ENCODE peak calls at places on chromosomes 12 and 14, in seven cellular contexts. N, K, M, S, U, F and W are unnamed samples.

GRCh38 chr14:72636871-72637270 is 257.0 kb downstream of the DPF3 start:
- DNase-seq in N (no peak), K (no peak), M (no peak), S (no peak), U (no peak), F (no peak), W (no peak)

GRCh38 chr12:39393890-39394289 is 49.0 kb downstream of the KIF21A start:
- DNase-seq in N (no peak), K (no peak), M (no peak), S (no peak), U (no peak), F (no peak), W (no peak)

GRCh38 chr12:6355491-6356373 is 13.9 kb upstream of the TNFRSF1A start:
- DNase-seq in N (no peak), K (no peak), M (no peak), S (no peak), U (no peak), F (no peak), W (no peak)

GRCh38 chr14:51716610-51717009 is 64.9 kb downstream of the FRMD6 start:
- DNase-seq in N (no peak), K (no peak), M (no peak), S (peak; percentile 14), U (no peak), F (peak; percentile 60), W (no peak)

GRCh38 chr12:95625012-95625411 is 73.7 kb upstream of the USP44 start:
- DNase-seq in N (no peak), K (no peak), M (no peak), S (no peak), U (no peak), F (no peak), W (no peak)

GRCh38 chr12:20194171-20194570 is 174.2 kb upstream of the PDE3A start:
- DNase-seq in N (peak; percentile 48), K (no peak), M (peak; percentile 26), S (peak; percentile 54), U (no peak), F (peak; percentile 55), W (no peak)

GRCh38 chr12:70364695-70365397 is 1.2 kb upstream of the KCNMB4 start:
- DNase-seq in N (peak; percentile 19), K (no peak), M (no peak), S (no peak), U (peak; percentile 2), F (peak; percentile 66), W (no peak)

GRCh38 chr12:69994593-69995222 is 169.7 kb downstream of the MYRFL start:
- DNase-seq in N (no peak), K (no peak), M (peak; percentile 74), S (peak; percentile 39), U (no peak), F (no peak), W (no peak)

GRCh38 chr12:89906178-89906577 is 197.5 kb upstream of the ATP2B1 start:
- DNase-seq in N (no peak), K (no peak), M (no peak), S (no peak), U (no peak), F (no peak), W (no peak)

GRCh38 chr12:95614384-95614982 is 63.2 kb upstream of the USP44 start:
- DNase-seq in N (no peak), K (no peak), M (no peak), S (no peak), U (no peak), F (no peak), W (no peak)

GRCh38 chr14:32933943-32934890 is 4.5 kb upstream of the NPAS3 start:
- DNase-seq in N (no peak), K (no peak), M (peak; percentile 45), S (peak; percentile 23), U (no peak), F (peak; percentile 86), W (no peak)

GRCh38 chr14:23910081-23910875 is 43.3 kb upstream of the DHRS4 start:
- DNase-seq in N (peak; percentile 65), K (no peak), M (peak; percentile 68), S (peak; percentile 62), U (peak; percentile 35), F (peak; percentile 87), W (no peak)

GRCh38 chr12:32671930-32672785 is 6.9 kb upstream of the DNM1L start:
- DNase-seq in N (peak; percentile 73), K (no peak), M (peak; percentile 75), S (peak; percentile 87), U (peak; percentile 45), F (peak; percentile 91), W (no peak)

GRCh38 chr12:22759769-22760674 is 135.1 kb downstream of the ETNK1 start:
- DNase-seq in N (no peak), K (no peak), M (no peak), S (no peak), U (no peak), F (no peak), W (no peak)

GRCh38 chr14:68143341-68143807 is 323.8 kb downstream of the RAD51B start:
- DNase-seq in N (peak; percentile 72), K (no peak), M (peak; percentile 27), S (peak; percentile 98), U (no peak), F (no peak), W (peak; percentile 25)

GRCh38 chr14:28766505-28767238 is at the start of gene FOXG1:
- DNase-seq in N (peak; percentile 25), K (no peak), M (no peak), S (peak; percentile 55), U (no peak), F (peak; percentile 92), W (no peak)

GRCh38 chr12:77687346-77687745 is 143.3 kb upstream of the NAV3 start:
- DNase-seq in N (no peak), K (no peak), M (no peak), S (no peak), U (no peak), F (no peak), W (no peak)

GRCh38 chr14:101236496-101237240 is 324.6 kb upstream of the DIO3 start:
- DNase-seq in N (no peak), K (peak; percentile 0), M (no peak), S (no peak), U (no peak), F (peak; percentile 79), W (no peak)

GRCh38 chr14:71399057-71399487 is 491.8 kb downstream of the PCNX1 start:
- DNase-seq in N (no peak), K (no peak), M (no peak), S (no peak), U (peak; percentile 39), F (no peak), W (no peak)

GRCh38 chr14:71400821-71401447 is 493.7 kb downstream of the PCNX1 start:
- DNase-seq in N (no peak), K (no peak), M (no peak), S (peak; percentile 41), U (no peak), F (no peak), W (no peak)

GRCh38 chr14:71405676-71406075 is 498.4 kb downstream of the PCNX1 start:
- DNase-seq in N (no peak), K (no peak), M (no peak), S (no peak), U (no peak), F (no peak), W (no peak)

GRCh38 chr14:71408362-71409035 is 501.2 kb downstream of the PCNX1 start:
- DNase-seq in N (no peak), K (no peak), M (no peak), S (no peak), U (no peak), F (no peak), W (no peak)

GRCh38 chr14:71403673-71404072 is 496.4 kb downstream of the PCNX1 start:
- DNase-seq in N (peak; percentile 20), K (peak; percentile 17), M (no peak), S (peak; percentile 54), U (peak; percentile 58), F (no peak), W (no peak)
- TF ChIP-seq CTCF in N (no peak), K (no peak), M (no peak), S (peak; percentile 11), U (peak; percentile 39), F (no peak), W (no peak)

DNA sequence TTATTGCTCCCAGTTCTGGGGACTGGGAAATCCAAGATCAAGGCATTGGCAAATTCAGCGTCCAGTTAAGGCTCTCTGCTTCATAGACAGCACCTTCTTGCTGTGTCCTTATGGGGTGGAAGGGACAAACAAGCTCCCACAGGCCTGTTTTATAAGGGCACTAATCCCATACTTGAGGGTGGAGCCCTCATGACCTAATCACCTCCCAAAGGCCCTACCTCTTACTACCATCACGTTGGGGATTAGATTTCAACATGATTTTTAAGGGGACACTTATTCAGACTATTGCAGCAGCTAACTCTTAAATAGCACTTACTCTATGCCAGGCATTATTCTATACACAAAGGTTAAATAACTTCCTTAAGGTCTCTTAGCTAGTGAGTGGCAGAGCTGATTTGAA is 17.3 kb downstream of the TOGARAM1 start:
- DNase-seq in N (no peak), K (no peak), M (no peak), S (no peak), U (no peak), F (no peak), W (no peak)
- TF ChIP-seq CTCF in N (no peak), K (no peak), M (no peak), S (no peak), U (no peak), F (no peak), W (no peak)

GRCh38 chr12:123268850-123269249 is 2.8 kb downstream of the CDK2AP1 start:
- DNase-seq in N (no peak), K (no peak), M (no peak), S (no peak), U (no peak), F (peak; percentile 78), W (no peak)

GRCh38 chr12:123269980-123270379 is 1.7 kb downstream of the CDK2AP1 start:
- DNase-seq in N (no peak), K (no peak), M (peak; percentile 24), S (no peak), U (no peak), F (peak; percentile 92), W (no peak)

GRCh38 chr12:123267991-123268843 is 3.4 kb downstream of the CDK2AP1 start:
- DNase-seq in N (no peak), K (no peak), M (peak; percentile 20), S (no peak), U (no peak), F (peak; percentile 83), W (no peak)

GRCh38 chr12:123270380-123271181 is 1.1 kb downstream of the CDK2AP1 start:
- DNase-seq in N (no peak), K (no peak), M (peak; percentile 39), S (peak; percentile 24), U (peak; percentile 47), F (peak; percentile 83), W (no peak)

GRCh38 chr12:123269395-123269892 is 2.2 kb downstream of the CDK2AP1 start:
- DNase-seq in N (no peak), K (peak; percentile 33), M (peak; percentile 89), S (peak; percentile 73), U (peak; percentile 70), F (peak; percentile 97), W (no peak)
- TF ChIP-seq CTCF in N (no peak), K (no peak), M (peak; percentile 33), S (no peak), U (peak; percentile 31), F (no peak), W (no peak)

DNA sequence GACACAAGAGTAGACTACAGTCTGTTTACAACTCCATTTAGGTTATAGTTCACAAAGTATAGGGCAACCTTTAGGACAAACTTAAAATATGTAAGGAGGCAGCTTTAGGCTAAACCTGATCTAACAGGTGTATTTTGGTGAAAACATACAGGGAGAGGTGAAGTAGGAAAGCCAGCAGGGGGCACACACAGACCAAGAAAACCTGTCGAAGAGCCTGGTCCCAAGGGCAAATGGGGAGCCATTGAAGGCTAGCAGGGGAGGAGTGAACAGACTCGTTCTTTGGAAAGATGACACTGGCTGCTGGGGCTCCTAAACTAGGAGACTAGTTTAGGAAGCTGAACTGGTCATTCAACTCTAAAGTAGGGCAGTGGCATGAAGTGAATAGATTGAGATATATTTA is 138.8 kb upstream of the WSCD2 start:
- DNase-seq in N (peak; percentile 49), K (peak; percentile 29), M (peak; percentile 66), S (peak; percentile 16), U (peak; percentile 61), F (no peak), W (no peak)
- TF ChIP-seq CTCF in N (peak; percentile 53), K (peak; percentile 17), M (peak; percentile 61), S (peak; percentile 27), U (peak; percentile 41), F (peak; percentile 35), W (no peak)